ENCODE peak calls at places on chromosomes 5 and 9, in seven cellular contexts. Z is SK-N-SH, G is PC-3, R is heart left ventricle, T is mucosa of descending colon, N is A549, A is right lobe of liver. H is an unnamed sample.

GRCh38 chr5:123181394-123181801 is 92.4 kb downstream of the PRDM6 start:
- DNase-seq in R (no peak), N (no peak), A (no peak), Z (no peak), T (no peak), G (no peak), H (no peak)

GRCh38 chr9:99137225-99137624 is 32.3 kb downstream of the TGFBR1 start:
- DNase-seq in T (no peak), N (no peak), Z (no peak), A (no peak), R (no peak), G (no peak), H (no peak)

GRCh38 chr9:77770340-77770739 is 122.2 kb upstream of the GNA14 start:
- DNase-seq in G (no peak), A (no peak), N (no peak), Z (no peak), T (no peak), R (no peak), H (peak)

GRCh38 chr9:26261503-26262330 is 583.5 kb upstream of the TUSC1 start:
- DNase-seq in T (no peak), A (no peak), N (peak), Z (no peak), G (peak), R (no peak), H (no peak)

GRCh38 chr9:7974335-7975005 is 174.9 kb upstream of the DMAC1 start:
- DNase-seq in R (no peak), T (no peak), G (no peak), Z (no peak), A (no peak), N (no peak), H (no peak)

GRCh38 chr5:93909356-93909755 is 168.0 kb upstream of the POU5F2 start:
- DNase-seq in A (no peak), N (no peak), G (peak), Z (peak), R (no peak), T (no peak), H (no peak)

GRCh38 chr9:126293522-126293889 is 33.1 kb upstream of the MVB12B start:
- DNase-seq in A (no peak), R (no peak), T (no peak), G (no peak), N (no peak), Z (peak), H (no peak)

GRCh38 chr9:91978739-91979414 is 28.8 kb upstream of the ROR2 start:
- DNase-seq in T (no peak), A (no peak), R (no peak), N (peak), G (peak), Z (no peak), H (peak)

GRCh38 chr9:106771618-106772017 is 91.3 kb upstream of the ZNF462 start:
- DNase-seq in T (no peak), G (no peak), R (peak), Z (no peak), N (no peak), A (peak), H (no peak)

GRCh38 chr5:179793470-179794139 is at the start of gene LTC4S:
- DNase-seq in A (peak), T (peak), N (no peak), G (no peak), Z (no peak), R (peak), H (no peak)

GRCh38 chr5:138468966-138469539 is 3.8 kb downstream of the EGR1 start:
- DNase-seq in R (no peak), Z (no peak), N (no peak), T (no peak), G (no peak), A (no peak), H (peak)

GRCh38 chr5:131589510-131590348 is 45.3 kb downstream of the RAPGEF6 start:
- DNase-seq in Z (peak), T (peak), G (peak), R (peak), N (peak), A (no peak), H (peak)

DNA sequence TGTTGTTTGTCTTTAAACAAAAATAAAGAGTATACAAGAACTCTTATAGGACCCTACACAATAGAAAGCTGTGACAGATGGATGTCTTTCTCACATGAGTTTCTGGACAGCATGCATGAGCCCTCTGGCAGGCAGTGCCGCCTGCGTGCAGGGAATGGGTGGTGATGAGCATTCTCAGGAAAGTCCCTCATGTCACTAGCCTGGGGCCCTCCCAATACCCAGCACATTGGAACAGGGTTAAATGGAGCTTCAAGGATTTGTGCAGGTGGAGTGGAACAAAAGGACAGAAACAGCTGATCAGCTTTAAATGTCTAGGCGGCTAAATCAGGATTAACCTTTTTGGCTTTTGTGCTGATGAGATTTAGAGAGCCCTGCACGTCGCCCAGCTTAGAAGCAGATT is 181.1 kb upstream of the CD180 start:
- DNase-seq in G (no peak), T (no peak), A (no peak), N (no peak), Z (no peak), R (no peak), H (no peak)
- TF ChIP-seq CTCF in G (no peak), T (no peak), A (no peak), N (no peak), Z (no peak), R (no peak), H (no peak)

DNA sequence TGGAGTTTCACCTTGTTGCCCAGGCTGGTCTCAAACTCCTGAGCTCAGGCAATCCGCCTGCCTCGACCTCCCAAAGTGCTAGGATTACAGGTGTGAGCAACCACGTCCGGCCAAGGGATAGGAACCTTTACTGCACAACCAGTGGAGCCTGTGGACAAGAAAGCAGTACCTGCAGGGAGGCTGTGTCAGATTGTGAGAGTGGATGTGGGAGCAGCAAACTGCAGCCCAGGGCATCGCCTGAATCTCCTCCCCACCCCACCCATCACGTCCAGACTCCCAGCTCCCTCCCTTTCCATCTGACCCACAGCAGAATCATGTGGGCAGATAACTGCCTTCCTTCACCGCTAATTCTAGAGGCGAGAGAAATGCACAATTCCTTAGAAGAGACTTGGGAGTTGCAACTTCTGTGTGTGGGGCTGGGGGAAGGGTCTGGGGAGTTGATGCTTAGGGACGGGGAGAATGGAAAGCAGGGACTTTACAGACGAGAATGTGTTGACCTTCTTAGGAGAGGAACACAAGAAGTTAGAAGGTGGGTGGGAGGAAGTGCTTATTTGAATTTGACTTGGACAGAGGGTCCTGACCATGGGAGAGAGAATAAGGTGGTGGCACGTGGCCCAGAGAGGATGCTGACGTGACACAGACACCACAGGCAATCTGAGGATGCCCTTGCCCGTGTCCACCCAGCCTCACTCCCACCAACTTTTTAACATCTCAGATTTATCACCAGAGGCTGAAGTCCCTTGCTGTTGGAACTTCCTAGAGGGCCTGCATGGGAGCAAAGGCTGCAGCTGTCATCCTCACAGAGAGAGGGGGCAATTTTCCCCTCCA is 4.5 kb upstream of the LCP2 start:
- DNase-seq in N (no peak), G (no peak), R (no peak), T (no peak), A (no peak), Z (no peak), H (no peak)
- H3K4me3 ChIP-seq in N (no peak), G (no peak), R (no peak), T (no peak), A (no peak), Z (no peak), H (no peak)

GRCh38 chr5:80204808-80205614 is 50.8 kb downstream of the SERINC5 start:
- DNase-seq in Z (peak), T (no peak), A (peak), G (no peak), N (no peak), R (peak), H (no peak)
- TF ChIP-seq CTCF in Z (no peak), T (no peak), A (peak), G (no peak), N (no peak), R (no peak), H (no peak)

GRCh38 chr5:142320427-142320732 is 4.4 kb downstream of the SPRY4 start:
- DNase-seq in R (no peak), A (no peak), N (no peak), T (no peak), Z (no peak), G (no peak), H (no peak)
- H3K4me3 ChIP-seq in R (peak), A (peak), N (no peak), T (no peak), Z (peak), G (peak), H (no peak)

GRCh38 chr5:177382423-177383029 is 1.7 kb upstream of the SLC34A1 start:
- DNase-seq in R (no peak), N (no peak), G (peak), T (no peak), A (peak), Z (peak), H (no peak)
- TF ChIP-seq CTCF in R (no peak), N (peak), G (peak), T (no peak), A (peak), Z (peak), H (peak)

GRCh38 chr9:18479405-18479804 is 5.5 kb downstream of the ADAMTSL1 start:
- DNase-seq in G (peak), Z (no peak), R (no peak), A (no peak), N (no peak), T (no peak), H (no peak)

GRCh38 chr9:18478517-18479361 is 4.8 kb downstream of the ADAMTSL1 start:
- DNase-seq in T (no peak), A (no peak), Z (no peak), R (no peak), N (no peak), G (peak), H (peak)

GRCh38 chr9:18477121-18477705 is 3.3 kb downstream of the ADAMTSL1 start:
- DNase-seq in N (no peak), R (no peak), A (no peak), Z (no peak), G (no peak), T (no peak), H (no peak)

GRCh38 chr9:18480649-18481048 is 6.7 kb downstream of the ADAMTSL1 start:
- DNase-seq in R (no peak), A (no peak), Z (no peak), T (no peak), N (no peak), G (peak), H (peak)

DNA sequence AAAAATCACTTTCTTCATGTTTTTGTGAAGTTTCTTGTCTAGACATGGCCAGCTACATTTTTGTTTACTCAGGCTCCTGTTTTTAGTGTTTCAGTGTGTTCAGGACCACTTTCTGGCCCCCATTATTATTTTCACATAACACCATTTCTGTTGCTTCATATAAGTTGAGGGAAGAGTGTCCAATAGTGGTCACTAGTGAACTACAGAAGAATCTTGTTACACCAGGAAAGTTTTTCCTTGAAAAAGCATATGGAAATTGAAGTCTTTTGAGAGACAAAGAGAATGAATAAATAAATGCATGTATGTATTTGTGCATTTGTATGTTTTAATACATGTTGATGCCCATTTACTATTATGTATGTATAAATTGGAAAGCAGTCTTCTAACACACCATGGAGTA is 3.8 kb downstream of the ADAMTSL1 start:
- DNase-seq in R (no peak), A (no peak), G (no peak), Z (no peak), T (no peak), N (no peak), H (no peak)
- H3K4me3 ChIP-seq in R (no peak), A (no peak), G (no peak), Z (no peak), T (no peak), N (no peak), H (no peak)

H was measured in AG09309.